ENCODE peak calls at places on chromosomes 7 and 10, in five cellular contexts. U is stimulated activated CD8-positive, alpha-beta memory T cell treated with anti-CD3 and anti-CD28 coated beads, Interleukin-7, amount 100 ng/mL, for 1 hour; T is PC-9; V is mesendoderm; R is neural progenitor cell. A is an unnamed sample.
A peak's percentile ranks its signal among the peaks of the same experiment; 100 is the strongest.

GRCh38 chr10:31745612-31746376 is 182.8 kb downstream of the ARHGAP12 start:
- DNase-seq in U (no peak), T (no peak), V (no peak), R (no peak), A (no peak)

GRCh38 chr7:1884583-1885350 is 214.7 kb downstream of the ELFN1 start:
- DNase-seq in U (no peak), T (peak; percentile 34), V (no peak), R (no peak), A (no peak)

GRCh38 chr10:19767876-19768275 is 48.4 kb upstream of the PLXDC2 start:
- DNase-seq in U (no peak), T (no peak), V (peak; percentile 93), R (peak; percentile 57), A (peak; percentile 6)

GRCh38 chr7:7247658-7248057 is 65.3 kb downstream of the C1GALT1 start:
- DNase-seq in U (no peak), T (no peak), V (no peak), R (no peak), A (no peak)

GRCh38 chr10:53088956-53089355 is 316.4 kb upstream of the MBL2 start:
- DNase-seq in U (no peak), T (no peak), V (no peak), R (no peak), A (no peak)

GRCh38 chr10:1652151-1652550 is 85.2 kb downstream of the ADARB2 start:
- DNase-seq in U (no peak), T (no peak), V (no peak), R (no peak), A (no peak)

GRCh38 chr7:99270702-99271101 is 1.9 kb upstream of the MYH16 start:
- DNase-seq in U (no peak), T (no peak), V (peak; percentile 21), R (peak; percentile 31), A (peak; percentile 19)

GRCh38 chr10:36181421-36181820 is 539.3 kb upstream of the FZD8 start:
- DNase-seq in U (no peak), T (no peak), V (no peak), R (no peak), A (no peak)

GRCh38 chr7:96321041-96321669 is 743 bp downstream of the SLC25A13 start:
- DNase-seq in U (peak; percentile 11), T (peak; percentile 79), V (peak; percentile 97), R (peak; percentile 91), A (peak; percentile 96)

GRCh38 chr7:132576723-132577089 is 436 bp upstream of the PLXNA4 start:
- DNase-seq in U (no peak), T (no peak), V (no peak), R (peak; percentile 54), A (no peak)

GRCh38 chr10:30736685-30737232 is 107.2 kb upstream of the LYZL2 start:
- DNase-seq in U (no peak), T (peak; percentile 44), V (peak; percentile 32), R (no peak), A (no peak)

GRCh38 chr7:127366680-127367079 is 25.8 kb downstream of the ZNF800 start:
- DNase-seq in U (no peak), T (no peak), V (no peak), R (no peak), A (peak; percentile 86)

GRCh38 chr7:129951076-129952011 is 1.4 kb downstream of the UBE2H start:
- DNase-seq in U (no peak), T (no peak), V (peak; percentile 53), R (peak; percentile 47), A (peak; percentile 55)

GRCh38 chr10:60646966-60647796 is 131.1 kb upstream of the CDK1 start:
- DNase-seq in U (no peak), T (peak; percentile 49), V (peak; percentile 61), R (peak; percentile 57), A (peak; percentile 58)

GRCh38 chr7:121078701-121079227 is 90.3 kb downstream of the CPED1 start:
- DNase-seq in U (no peak), T (no peak), V (no peak), R (no peak), A (no peak)

GRCh38 chr10:68301790-68302502 is 29.9 kb upstream of the HNRNPH3 start:
- DNase-seq in U (no peak), T (peak; percentile 9), V (peak; percentile 40), R (peak; percentile 31), A (peak; percentile 80)

GRCh38 chr10:99913831-99914235 is 95.9 kb downstream of the DNMBP start:
- DNase-seq in U (no peak), T (no peak), V (peak; percentile 99), R (peak; percentile 96), A (peak; percentile 56)

GRCh38 chr7:22801907-22802306 is 20.7 kb downstream of the TOMM7 start:
- DNase-seq in U (no peak), T (no peak), V (peak; percentile 49), R (no peak), A (peak; percentile 21)

GRCh38 chr10:35423505-35424306 is 87.4 kb downstream of the CCNY start:
- DNase-seq in U (no peak), T (no peak), V (no peak), R (no peak), A (no peak)

GRCh38 chr7:41005381-41005901 is 697.4 kb downstream of the INHBA start:
- DNase-seq in U (no peak), T (peak; percentile 23), V (no peak), R (no peak), A (no peak)

GRCh38 chr10:100983868-100984669 is 3.2 kb downstream of the MRPL43 start:
- DNase-seq in U (no peak), T (no peak), V (no peak), R (no peak), A (no peak)

GRCh38 chr7:156827587-156828203 is 65.3 kb downstream of the LMBR1 start:
- DNase-seq in U (no peak), T (no peak), V (peak; percentile 27), R (peak; percentile 44), A (no peak)

GRCh38 chr7:80491462-80491861 is 20.4 kb downstream of the GNAT3 start:
- DNase-seq in U (no peak), T (no peak), V (no peak), R (no peak), A (no peak)

GRCh38 chr10:21313691-21314090 is 211.8 kb downstream of the SKIDA1 start:
- DNase-seq in U (no peak), T (no peak), V (no peak), R (no peak), A (no peak)

GRCh38 chr7:106866298-106867281 is 1.5 kb downstream of the PIK3CG start:
- DNase-seq in U (no peak), T (no peak), V (no peak), R (no peak), A (no peak)

GRCh38 chr10:73910401-73910763 is 550 bp upstream of the PLAU start:
- DNase-seq in U (no peak), T (peak; percentile 33), V (peak; percentile 75), R (peak; percentile 58), A (peak; percentile 19)

GRCh38 chr7:64888901-64889685 is 14.0 kb upstream of the ZNF273 start:
- DNase-seq in U (no peak), T (peak; percentile 7), V (no peak), R (peak; percentile 4), A (no peak)

GRCh38 chr10:77637986-77638765 is 568 bp upstream of the KCNMA1 start:
- DNase-seq in U (no peak), T (no peak), V (peak; percentile 43), R (peak; percentile 86), A (peak; percentile 47)

GRCh38 chr7:115864082-115864481 is 166.5 kb downstream of the TFEC start:
- DNase-seq in U (no peak), T (no peak), V (no peak), R (no peak), A (no peak)

GRCh38 chr10:44990302-44990655 is 10.4 kb upstream of the ZNF22 start:
- DNase-seq in U (no peak), T (no peak), V (peak; percentile 82), R (peak; percentile 76), A (peak; percentile 35)

GRCh38 chr7:42744746-42745145 is 167.1 kb downstream of the C7orf25 start:
- DNase-seq in U (no peak), T (no peak), V (no peak), R (no peak), A (no peak)

GRCh38 chr7:98223898-98224700 is 12.9 kb downstream of the BHLHA15 start:
- DNase-seq in U (no peak), T (no peak), V (no peak), R (no peak), A (no peak)